ENCODE peak calls at places on chromosomes 12 and 14, in four cellular contexts. P is K562, I is Panc1, G is HCT116. F is an unnamed sample.
A peak's percentile ranks its signal among the peaks of the same experiment; 100 is the strongest.

GRCh38 chr12:13304924-13305323 is 108.4 kb downstream of the EMP1 start:
- DNase-seq in P (no peak), I (no peak), G (no peak), F (no peak)

GRCh38 chr14:34461334-34462131 is 507 bp downstream of the SPTSSA start:
- DNase-seq in P (peak; percentile 59), I (no peak), G (peak; percentile 13), F (no peak)

GRCh38 chr12:22684526-22685118 is 59.7 kb downstream of the ETNK1 start:
- DNase-seq in P (peak; percentile 18), I (no peak), G (peak; percentile 22), F (peak; percentile 10)

GRCh38 chr12:124715121-124715990 is 147.9 kb upstream of the NCOR2 start:
- DNase-seq in P (peak; percentile 37), I (no peak), G (no peak), F (no peak)

GRCh38 chr14:100289916-100290606 is 16.2 kb downstream of the SLC25A29 start:
- DNase-seq in P (no peak), I (no peak), G (no peak), F (peak; percentile 47)

GRCh38 chr12:3187846-3188755 is 110.9 kb downstream of the TSPAN9 start:
- DNase-seq in P (no peak), I (no peak), G (no peak), F (no peak)

GRCh38 chr12:70661762-70662161 is 24.5 kb upstream of the PTPRB start:
- DNase-seq in P (no peak), I (no peak), G (no peak), F (no peak)

GRCh38 chr12:52056801-52057613 is 5.8 kb downstream of the NR4A1 start:
- DNase-seq in P (no peak), I (no peak), G (no peak), F (no peak)

GRCh38 chr12:108806921-108807320 is 50.5 kb downstream of the SSH1 start:
- DNase-seq in P (no peak), I (no peak), G (no peak), F (no peak)

GRCh38 chr14:34833545-34834523 is 41.3 kb downstream of the BAZ1A start:
- DNase-seq in P (no peak), I (no peak), G (no peak), F (no peak)

GRCh38 chr12:12425616-12426015 is 68.7 kb downstream of the BORCS5 start:
- DNase-seq in P (no peak), I (no peak), G (no peak), F (no peak)

GRCh38 chr12:49328816-49329215 is 5.8 kb downstream of the TROAP start:
- DNase-seq in P (no peak), I (no peak), G (no peak), F (no peak)

GRCh38 chr14:58730793-58731464 is 93.2 kb downstream of the DACT1 start:
- DNase-seq in P (no peak), I (no peak), G (no peak), F (no peak)

GRCh38 chr12:34404377-34405285 is 382.3 kb downstream of the ALG10 start:
- DNase-seq in P (no peak), I (no peak), G (no peak), F (peak; percentile 0)

GRCh38 chr12:108849653-108850052 is 7.7 kb downstream of the SSH1 start:
- DNase-seq in P (peak; percentile 59), I (no peak), G (no peak), F (peak; percentile 38)

GRCh38 chr14:34797747-34798583 is 77.2 kb downstream of the BAZ1A start:
- DNase-seq in P (peak; percentile 8), I (no peak), G (no peak), F (no peak)

GRCh38 chr14:37585101-37585479 is 10.0 kb downstream of the FOXA1 start:
- DNase-seq in P (no peak), I (no peak), G (no peak), F (no peak)

GRCh38 chr12:52561880-52562449 is 9.0 kb upstream of the KRT71 start:
- DNase-seq in P (peak; percentile 24), I (no peak), G (peak; percentile 22), F (no peak)

GRCh38 chr14:20632448-20632830 is 9.1 kb downstream of the OR6S1 start:
- DNase-seq in P (no peak), I (no peak), G (no peak), F (no peak)

GRCh38 chr12:74541074-74541473 is 3.4 kb downstream of the ATXN7L3B start:
- DNase-seq in P (no peak), I (no peak), G (no peak), F (no peak)

GRCh38 chr14:72701610-72702009 is 192.3 kb downstream of the DPF3 start:
- DNase-seq in P (no peak), I (no peak), G (no peak), F (peak; percentile 59)

GRCh38 chr14:75294649-75295033 is 16.0 kb downstream of the FOS start:
- DNase-seq in P (no peak), I (no peak), G (no peak), F (peak; percentile 66)

GRCh38 chr12:67758119-67758873 is 109.8 kb downstream of the DYRK2 start:
- DNase-seq in P (no peak), I (no peak), G (no peak), F (peak; percentile 30)

GRCh38 chr14:77158175-77158908 is 16.8 kb upstream of the ZDHHC22 start:
- DNase-seq in P (peak; percentile 34), I (no peak), G (no peak), F (peak; percentile 76)

GRCh38 chr12:66636771-66637170 is 42.1 kb downstream of the GRIP1 start:
- DNase-seq in P (no peak), I (no peak), G (no peak), F (no peak)

GRCh38 chr12:124754491-124754890 is 109.2 kb downstream of the SCARB1 start:
- DNase-seq in P (no peak), I (no peak), G (no peak), F (no peak)

GRCh38 chr12:129486931-129487330 is 416.9 kb downstream of the TMEM132D start:
- DNase-seq in P (no peak), I (no peak), G (no peak), F (no peak)

GRCh38 chr12:106582661-106583577 is at the start of gene RFX4:
- DNase-seq in P (no peak), I (no peak), G (no peak), F (peak; percentile 55)

GRCh38 chr14:101717663-101718490 is 43.6 kb upstream of the PPP2R5C start:
- DNase-seq in P (peak; percentile 3), I (no peak), G (no peak), F (no peak)

GRCh38 chr14:61749867-61750266 is 12.4 kb upstream of the SNAPC1 start:
- DNase-seq in P (no peak), I (no peak), G (no peak), F (no peak)

GRCh38 chr12:95473440-95473946 is 459 bp upstream of the METAP2 start:
- DNase-seq in P (no peak), I (peak; percentile 18), G (peak; percentile 19), F (peak; percentile 45)

GRCh38 chr12:19088576-19088975 is 41.0 kb upstream of the PLEKHA5 start:
- DNase-seq in P (no peak), I (no peak), G (no peak), F (no peak)

GRCh38 chr12:26878661-26879119 is 45.7 kb upstream of the ITPR2 start:
- DNase-seq in P (no peak), I (no peak), G (no peak), F (peak; percentile 22)

GRCh38 chr12:132453361-132454133 is 36.4 kb upstream of the FBRSL1 start:
- DNase-seq in P (no peak), I (no peak), G (no peak), F (no peak)

GRCh38 chr14:30211326-30211725 is 283.7 kb upstream of the PRKD1 start:
- DNase-seq in P (no peak), I (no peak), G (no peak), F (no peak)

GRCh38 chr12:118188690-118189371 is 52.9 kb downstream of the PEBP1 start:
- DNase-seq in P (no peak), I (no peak), G (no peak), F (peak; percentile 62)

GRCh38 chr12:31118831-31119530 is 45.3 kb downstream of the DDX11 start:
- DNase-seq in P (peak; percentile 58), I (no peak), G (peak; percentile 12), F (peak; percentile 72)

GRCh38 chr12:116448165-116448756 is 110.9 kb upstream of the MAP1LC3B2 start:
- DNase-seq in P (no peak), I (no peak), G (no peak), F (no peak)

GRCh38 chr12:85575115-85576096 is 260.8 kb downstream of the RASSF9 start:
- DNase-seq in P (peak; percentile 9), I (peak; percentile 25), G (peak; percentile 54), F (peak; percentile 46)

GRCh38 chr12:46982629-46983392 is 96.6 kb upstream of the PCED1B start:
- DNase-seq in P (no peak), I (no peak), G (no peak), F (no peak)
- TF ChIP-seq SIN3A in P (no peak), I (no peak), G (no peak), F (no peak)

GRCh38 chr12:29725587-29726320 is 58.0 kb downstream of the TMTC1 start:
- DNase-seq in P (no peak), I (no peak), G (no peak), F (peak; percentile 26)
- TF ChIP-seq SIN3A in P (no peak), I (no peak), G (no peak), F (no peak)

DNA sequence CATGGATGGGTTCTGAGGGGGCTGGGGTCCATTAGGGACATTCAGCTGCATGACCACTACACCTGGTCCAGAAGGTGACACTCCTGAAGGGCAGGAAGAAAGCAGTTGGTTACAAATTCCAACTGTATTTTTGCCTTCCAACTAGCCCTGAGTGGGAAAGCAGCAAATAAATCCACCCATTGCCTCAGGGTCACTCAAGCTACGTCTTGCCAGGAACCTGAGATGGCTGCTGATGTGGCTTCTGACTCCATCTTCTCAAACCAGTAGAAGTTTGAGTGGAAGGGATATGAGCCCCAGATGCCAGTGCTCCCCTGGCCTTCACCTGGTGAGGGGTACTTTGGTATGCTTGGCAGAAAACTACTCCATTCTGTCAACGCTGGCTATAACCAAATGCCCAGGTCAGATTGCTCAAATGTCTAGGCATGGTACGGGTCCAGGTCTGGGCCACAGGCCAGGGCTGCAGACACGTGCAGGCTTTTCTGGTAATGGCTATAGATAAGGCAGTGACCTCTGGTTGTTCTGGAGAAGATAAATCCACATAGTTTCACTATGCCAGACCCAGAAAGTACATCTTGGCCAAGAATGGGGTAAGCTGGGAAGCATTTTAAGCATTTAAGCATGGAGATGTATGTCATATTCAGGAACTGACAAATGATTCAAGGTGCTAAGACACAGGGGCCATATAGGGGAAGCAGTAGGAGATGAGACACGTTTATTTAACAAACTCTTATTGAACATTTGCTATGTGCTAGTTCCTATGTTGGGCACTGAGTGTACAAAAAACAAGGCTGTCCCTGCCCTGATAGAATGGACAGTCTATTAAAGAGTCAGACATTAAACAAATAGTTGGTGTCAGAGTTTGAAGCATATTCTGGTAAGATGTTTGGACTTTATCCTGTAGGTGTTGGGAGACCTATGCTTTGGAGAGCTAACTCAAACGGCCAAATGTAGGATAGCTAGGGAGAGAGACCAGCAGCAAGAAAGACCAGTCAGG is 8.3 kb upstream of the STAC3 start:
- DNase-seq in P (no peak), I (no peak), G (no peak), F (no peak)
- TF ChIP-seq SIN3A in P (no peak), I (no peak), G (no peak), F (no peak)

GRCh38 chr14:55000381-55000780 is 26.5 kb downstream of the WDHD1 start:
- DNase-seq in P (no peak), I (no peak), G (no peak), F (no peak)

DNA sequence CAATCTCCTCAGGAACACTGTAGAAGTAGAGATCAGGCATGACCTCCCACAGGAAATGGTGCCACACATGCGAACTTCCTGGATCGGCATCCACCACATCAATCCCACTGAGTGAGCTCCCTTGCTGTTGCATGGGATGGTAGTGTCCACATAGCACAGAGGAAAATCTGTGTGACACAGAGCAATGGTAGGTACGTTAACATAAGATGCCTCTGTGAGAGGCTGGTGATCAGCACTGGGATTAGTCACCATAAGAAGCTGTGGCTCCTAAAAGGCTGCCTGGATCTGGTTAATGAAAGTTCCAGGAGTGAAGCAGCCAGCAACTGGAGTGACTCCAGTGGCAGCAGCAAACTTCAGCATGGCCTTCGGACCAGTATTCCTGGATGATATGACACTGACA is 21.8 kb downstream of the WDHD1 start:
- DNase-seq in P (no peak), I (no peak), G (no peak), F (no peak)
- TF ChIP-seq SIN3A in P (no peak), I (no peak), G (no peak), F (no peak)